ENCODE peak calls at places on chromosomes 1 and 21, in seven cellular contexts. G is heart right ventricle, Y is breast epithelium, R is foreskin fibroblast, X is natural killer cell, C is epithelial cell of esophagus, B is IMR-90. P is an unnamed sample.

GRCh38 chr21:41647806-41648561 is 118.9 kb downstream of the RIPK4 start:
- DNase-seq in C (no peak), Y (no peak), G (no peak), B (no peak), X (no peak), R (no peak), P (no peak)

GRCh38 chr1:36453051-36453450 is 2.8 kb upstream of the OSCP1 start:
- DNase-seq in X (no peak), B (no peak), R (no peak), C (no peak), Y (no peak), G (no peak), P (no peak)

GRCh38 chr1:210292276-210292851 is 36.3 kb upstream of the HHAT start:
- DNase-seq in X (no peak), Y (peak; percentile 72), G (peak; percentile 62), B (no peak), R (no peak), C (no peak), P (peak; percentile 24)

GRCh38 chr1:23799570-23800395 is 771 bp downstream of the GALE start:
- DNase-seq in X (peak; percentile 51), Y (peak; percentile 68), G (peak; percentile 48), R (peak; percentile 73), C (peak; percentile 90), B (peak; percentile 56), P (no peak)

GRCh38 chr1:11337536-11338350 is 64.7 kb downstream of the UBIAD1 start:
- DNase-seq in R (no peak), B (no peak), C (peak; percentile 42), G (peak; percentile 21), X (peak; percentile 71), Y (no peak), P (peak; percentile 55)

GRCh38 chr21:45596704-45597318 is 46.7 kb upstream of the PCBP3 start:
- DNase-seq in R (no peak), G (peak; percentile 64), C (peak; percentile 43), B (peak; percentile 28), Y (peak; percentile 38), X (peak; percentile 77), P (peak; percentile 87)

GRCh38 chr21:37065561-37066177 is 7.2 kb downstream of the PIGP start:
- DNase-seq in B (no peak), Y (no peak), R (no peak), X (no peak), G (no peak), C (no peak), P (no peak)

GRCh38 chr1:221335161-221336101 is 406.5 kb downstream of the DUSP10 start:
- DNase-seq in Y (no peak), G (peak; percentile 7), B (peak; percentile 69), X (no peak), R (peak; percentile 85), C (peak; percentile 54), P (no peak)

GRCh38 chr1:164949758-164950452 is 390.9 kb downstream of the PBX1 start:
- DNase-seq in Y (no peak), R (no peak), X (no peak), C (no peak), G (no peak), B (no peak), P (no peak)

GRCh38 chr1:164950453-164951052 is 391.6 kb downstream of the PBX1 start:
- DNase-seq in C (peak; percentile 13), X (no peak), B (no peak), Y (no peak), G (peak; percentile 28), R (no peak), P (no peak)

GRCh38 chr1:164958995-164959788 is 397.3 kb downstream of the LMX1A start:
- DNase-seq in R (no peak), G (no peak), B (no peak), Y (no peak), X (no peak), C (no peak), P (no peak)

GRCh38 chr1:164953095-164953494 is 394.1 kb downstream of the PBX1 start:
- DNase-seq in B (no peak), X (no peak), Y (no peak), R (no peak), C (no peak), G (no peak), P (no peak)

DNA sequence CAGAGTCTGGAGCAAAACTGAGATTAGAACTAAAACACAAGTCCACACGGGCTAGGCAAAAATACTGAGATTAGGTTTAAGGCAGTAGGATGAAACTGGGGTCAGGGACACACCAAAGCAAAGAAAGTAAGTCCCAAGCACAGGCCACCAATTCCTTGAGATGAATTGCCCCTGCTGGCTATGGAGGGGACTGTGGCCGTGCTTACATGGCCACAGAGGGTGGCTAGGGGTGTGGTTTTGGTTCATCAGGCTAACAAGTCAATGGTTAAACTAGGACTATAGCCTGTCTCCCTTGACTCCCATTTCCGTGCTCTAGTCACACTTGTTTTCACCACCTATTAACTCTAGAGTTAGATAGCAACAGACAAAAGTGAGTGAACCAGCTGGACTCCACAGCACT is 394.8 kb downstream of the PBX1 start:
- DNase-seq in Y (no peak), B (no peak), R (no peak), X (no peak), C (no peak), G (no peak), P (no peak)
- TF ChIP-seq CTCF in Y (no peak), B (no peak), R (no peak), X (no peak), C (no peak), G (no peak), P (no peak)

DNA sequence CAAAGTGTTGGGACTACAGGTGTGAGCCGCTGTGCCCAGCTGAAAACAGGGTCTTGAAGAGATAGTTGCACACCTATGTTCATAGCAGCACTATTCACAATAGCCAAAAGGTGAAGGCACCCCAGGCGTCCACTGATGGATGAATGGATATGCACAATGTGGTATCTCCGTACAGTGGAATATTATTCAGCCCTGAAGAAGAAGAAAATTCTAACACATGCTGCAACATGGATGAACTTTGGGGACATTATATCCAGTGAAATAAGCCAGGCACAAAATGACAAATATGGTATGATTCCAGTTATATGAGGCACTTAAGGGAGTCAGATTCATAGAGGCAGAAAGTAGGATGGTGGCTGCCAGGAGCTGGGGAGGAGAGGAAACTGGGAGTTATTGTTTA is 137.6 kb upstream of the WNT4 start:
- DNase-seq in G (no peak), Y (peak; percentile 35), C (no peak), R (no peak), B (no peak), X (no peak), P (no peak)
- TF ChIP-seq CTCF in G (no peak), Y (no peak), C (no peak), R (no peak), B (no peak), X (no peak), P (no peak)

GRCh38 chr1:145858238-145858936 is 494 bp downstream of the PIAS3 start:
- DNase-seq in C (peak; percentile 53), Y (peak; percentile 65), B (peak; percentile 19), G (no peak), X (peak; percentile 29), R (no peak), P (no peak)
- TF ChIP-seq CTCF in C (no peak), Y (no peak), B (no peak), G (no peak), X (no peak), R (no peak), P (no peak)

GRCh38 chr1:3431266-3431665 is 23.2 kb upstream of the ARHGEF16 start:
- DNase-seq in C (no peak), B (no peak), X (no peak), Y (no peak), R (no peak), G (no peak), P (no peak)
- TF ChIP-seq CTCF in C (no peak), B (peak; percentile 21), X (no peak), Y (no peak), R (peak; percentile 20), G (no peak), P (no peak)

GRCh38 chr1:207840380-207840779 is 70.5 kb downstream of the CD34 start:
- DNase-seq in B (no peak), X (no peak), Y (no peak), G (no peak), R (no peak), C (no peak), P (no peak)
- TF ChIP-seq CTCF in B (no peak), X (no peak), Y (no peak), G (no peak), R (no peak), C (no peak), P (no peak)

GRCh38 chr21:42835611-42836401 is 43.5 kb downstream of the WDR4 start:
- DNase-seq in G (no peak), Y (no peak), B (no peak), X (no peak), C (no peak), R (no peak), P (no peak)

GRCh38 chr21:42835211-42835610 is 44.1 kb downstream of the WDR4 start:
- DNase-seq in R (no peak), B (no peak), G (no peak), X (no peak), Y (no peak), C (no peak), P (no peak)

GRCh38 chr21:42834730-42835191 is 44.6 kb downstream of the WDR4 start:
- DNase-seq in C (no peak), B (no peak), G (no peak), Y (no peak), R (no peak), X (peak; percentile 10), P (no peak)

GRCh38 chr21:42833859-42834729 is 45.2 kb downstream of the WDR4 start:
- DNase-seq in X (peak; percentile 8), G (no peak), R (no peak), B (no peak), C (no peak), Y (peak; percentile 47), P (no peak)

DNA sequence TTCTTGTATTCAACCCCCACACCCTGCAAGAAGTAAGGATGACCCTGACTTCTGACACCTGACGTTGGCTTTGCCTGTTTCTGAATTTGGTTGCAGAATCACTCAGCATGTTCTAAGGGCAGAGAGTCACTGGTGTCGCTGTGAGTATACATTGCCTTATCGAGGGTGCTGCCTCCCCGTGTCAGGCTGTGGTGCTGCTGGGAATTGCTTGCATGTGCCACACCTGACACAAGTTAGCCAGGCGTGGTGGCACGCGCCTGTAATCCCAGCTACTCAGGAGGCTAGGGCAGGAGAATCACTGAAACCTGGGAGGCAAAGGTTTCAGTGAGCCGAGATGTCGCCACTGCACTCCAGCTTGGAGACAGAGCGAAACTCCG is 45.9 kb downstream of the WDR4 start:
- DNase-seq in Y (peak; percentile 46), X (no peak), R (peak; percentile 18), G (peak; percentile 27), B (peak; percentile 5), C (peak; percentile 50), P (peak; percentile 58)
- TF ChIP-seq CTCF in Y (no peak), X (no peak), R (no peak), G (no peak), B (peak; percentile 12), C (peak; percentile 40), P (peak; percentile 46)

P was measured in CD4-positive, alpha-beta T cell.